ENCODE peak calls at places on chromosomes 16 and 17, in eight cellular contexts. M is fibroblast of lung, T is mucosa of descending colon, G is choroid plexus epithelial cell, E is cardiac muscle cell, K is AG09309, W is colonic mucosa, Y is thoracic aorta. O is an unnamed sample.

GRCh38 chr17:39759204-39759603 is 21.5 kb downstream of the GRB7 start:
- DNase-seq in M (no peak), T (no peak), G (no peak), E (no peak), K (no peak), W (no peak), Y (no peak), O (no peak)

GRCh38 chr17:82702161-82702932 is 3.8 kb upstream of the RAB40B start:
- DNase-seq in M (no peak), T (peak; percentile 83), G (no peak), E (no peak), K (no peak), W (peak; percentile 79), Y (no peak), O (no peak)

GRCh38 chr16:31134091-31134571 is 1.4 kb downstream of the PRSS8 start:
- DNase-seq in M (no peak), T (no peak), G (no peak), E (no peak), K (no peak), W (peak; percentile 27), Y (no peak), O (no peak)

GRCh38 chr16:30010817-30011504 is at the start of gene DOC2A:
- DNase-seq in M (no peak), T (no peak), G (no peak), E (peak; percentile 49), K (no peak), W (no peak), Y (no peak), O (no peak)

GRCh38 chr17:27609606-27610303 is 21.2 kb upstream of the LGALS9 start:
- DNase-seq in M (peak; percentile 31), T (peak; percentile 81), G (peak; percentile 72), E (no peak), K (peak; percentile 13), W (peak; percentile 62), Y (no peak), O (no peak)

GRCh38 chr17:31834448-31834847 is 24.6 kb downstream of the COPRS start:
- DNase-seq in M (no peak), T (no peak), G (peak; percentile 41), E (no peak), K (no peak), W (no peak), Y (no peak), O (no peak)

GRCh38 chr16:8996891-8997290 is 33.2 kb upstream of the USP7 start:
- DNase-seq in M (no peak), T (no peak), G (no peak), E (no peak), K (no peak), W (no peak), Y (no peak), O (no peak)

GRCh38 chr16:23071202-23072083 is 77.8 kb downstream of the USP31 start:
- DNase-seq in M (no peak), T (no peak), G (peak; percentile 74), E (no peak), K (peak; percentile 31), W (no peak), Y (no peak), O (no peak)

GRCh38 chr17:1532836-1533602 is 16.6 kb upstream of the INPP5K start:
- DNase-seq in M (peak; percentile 20), T (no peak), G (peak; percentile 29), E (peak; percentile 22), K (no peak), W (no peak), Y (no peak), O (no peak)

GRCh38 chr17:39410279-39410678 is 8.9 kb upstream of the FBXL20 start:
- DNase-seq in M (no peak), T (no peak), G (no peak), E (no peak), K (no peak), W (no peak), Y (no peak), O (no peak)

GRCh38 chr16:53220585-53220984 is 165.8 kb downstream of the CHD9 start:
- DNase-seq in M (no peak), T (peak; percentile 30), G (peak; percentile 82), E (peak; percentile 9), K (peak; percentile 27), W (no peak), Y (no peak), O (no peak)

GRCh38 chr17:77825621-77826020 is 132.9 kb upstream of the TNRC6C start:
- DNase-seq in M (no peak), T (no peak), G (no peak), E (no peak), K (no peak), W (no peak), Y (no peak), O (no peak)

GRCh38 chr16:83713597-83713996 is 94.2 kb upstream of the HSBP1 start:
- DNase-seq in M (no peak), T (no peak), G (no peak), E (no peak), K (no peak), W (no peak), Y (no peak), O (no peak)

GRCh38 chr16:71761097-71761496 is 36.6 kb upstream of the PHLPP2 start:
- DNase-seq in M (no peak), T (no peak), G (no peak), E (no peak), K (no peak), W (no peak), Y (no peak), O (no peak)

GRCh38 chr17:58531661-58532554 is 17.5 kb upstream of the MTMR4 start:
- DNase-seq in M (peak; percentile 11), T (peak; percentile 63), G (peak; percentile 26), E (peak; percentile 84), K (no peak), W (peak; percentile 52), Y (no peak), O (no peak)

GRCh38 chr16:12766853-12767252 is 36.8 kb downstream of the CPPED1 start:
- DNase-seq in M (no peak), T (no peak), G (no peak), E (no peak), K (no peak), W (no peak), Y (no peak), O (no peak)

GRCh38 chr16:71570143-71570542 is 6.7 kb downstream of the TAT start:
- DNase-seq in M (no peak), T (no peak), G (no peak), E (no peak), K (no peak), W (no peak), Y (no peak), O (no peak)

GRCh38 chr16:15996432-15997109 is 47.2 kb downstream of the ABCC1 start:
- DNase-seq in M (peak; percentile 97), T (peak; percentile 18), G (peak; percentile 91), E (no peak), K (peak; percentile 52), W (peak; percentile 32), Y (no peak), O (no peak)

GRCh38 chr16:4802659-4803287 is 340 bp upstream of the ROGDI start:
- DNase-seq in M (peak; percentile 88), T (peak; percentile 90), G (peak; percentile 94), E (peak; percentile 95), K (peak; percentile 61), W (peak; percentile 93), Y (peak; percentile 67), O (peak; percentile 68)
- TF ChIP-seq CTCF in M (no peak), T (no peak), G (no peak), E (peak; percentile 3), K (no peak), W (no peak), Y (peak; percentile 14), O (no peak)

GRCh38 chr17:64073771-64074703 is 53.6 kb upstream of the ICAM2 start:
- DNase-seq in M (no peak), T (no peak), G (no peak), E (no peak), K (no peak), W (no peak), Y (no peak), O (no peak)
- H3K4me3 ChIP-seq in M (no peak overlapping the region), T (no peak overlapping the region), G (no peak overlapping the region), E (no peak overlapping the region), K (no peak overlapping the region), W (no peak overlapping the region), Y (no peak overlapping the region), O (no peak overlapping the region)

DNA sequence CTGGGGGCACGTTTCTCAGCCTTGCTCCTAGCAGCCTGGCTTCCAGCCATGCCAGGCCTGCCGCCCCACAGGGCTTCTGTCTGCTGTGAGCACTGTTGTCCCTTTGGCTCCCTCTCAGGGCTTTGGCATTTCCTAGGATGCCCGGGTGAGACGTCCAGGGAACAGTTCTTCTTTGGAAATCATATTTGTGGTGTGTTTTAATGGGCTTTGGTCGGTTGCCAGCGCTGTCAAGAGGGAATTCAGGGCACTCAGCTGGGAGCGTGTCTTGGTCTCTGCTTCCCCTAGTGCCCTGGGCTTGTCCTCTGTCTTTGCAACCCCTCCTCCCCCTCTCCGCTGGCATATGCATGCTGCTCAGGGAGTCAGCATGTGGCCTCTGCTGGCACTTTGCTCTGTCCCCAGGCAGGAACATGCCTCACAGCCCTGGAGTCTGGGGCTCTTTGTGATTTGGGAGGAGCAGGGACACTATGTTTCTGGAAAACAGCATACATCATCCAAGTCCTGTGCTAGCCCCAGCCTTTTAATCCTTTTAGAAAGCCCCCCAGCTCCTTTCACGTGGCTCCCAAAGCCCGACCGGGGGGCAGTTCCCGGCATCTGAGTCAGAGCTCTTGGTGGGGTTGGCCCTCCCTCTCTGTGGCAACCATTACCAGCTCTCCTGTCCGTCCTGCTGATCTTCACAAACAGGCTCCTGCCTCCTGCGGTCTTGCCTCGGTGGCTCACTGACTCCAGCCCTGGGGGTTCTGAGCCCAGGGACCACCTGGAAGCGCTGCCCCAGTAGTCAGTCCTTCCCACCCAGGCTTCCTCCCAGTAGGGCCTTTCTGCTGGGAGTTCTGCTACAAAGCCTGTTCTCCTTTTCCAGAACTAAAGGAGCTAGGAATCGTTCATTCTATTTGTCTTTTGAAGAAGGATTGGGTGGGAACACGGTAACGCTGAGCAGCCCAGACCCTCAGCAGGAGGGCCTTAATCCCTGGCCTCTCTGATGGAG is 26.7 kb downstream of the SAP30BP start:
- DNase-seq in M (peak; percentile 86), T (peak; percentile 44), G (peak; percentile 80), E (peak; percentile 77), K (peak; percentile 91), W (no peak), Y (no peak), O (peak; percentile 94)
- TF ChIP-seq CTCF in M (peak; percentile 7), T (no peak), G (peak; percentile 10), E (no peak), K (peak; percentile 38), W (no peak), Y (no peak), O (peak; percentile 33)

DNA sequence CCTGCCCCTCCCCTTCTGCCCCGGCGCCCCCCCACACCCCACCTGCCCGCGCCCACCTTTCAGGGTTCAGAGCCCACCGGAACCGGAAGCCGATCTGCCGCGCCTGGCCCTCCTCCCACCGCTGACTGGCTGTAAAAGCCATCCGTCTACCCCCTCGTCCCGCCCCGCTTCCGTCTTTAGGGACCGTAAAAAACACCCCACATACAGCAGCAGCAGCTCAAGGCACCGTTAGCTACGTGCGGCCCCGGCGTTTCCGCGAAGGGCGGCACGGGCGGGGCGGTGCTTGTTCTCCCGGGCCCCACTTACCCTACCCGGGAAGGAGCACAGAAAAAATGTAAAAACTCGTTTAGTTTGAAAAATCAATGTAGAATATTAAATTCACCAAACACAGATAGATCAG is at the start of gene MRPL28:
- DNase-seq in M (peak; percentile 95), T (peak; percentile 97), G (peak; percentile 98), E (peak; percentile 97), K (peak; percentile 84), W (peak; percentile 96), Y (peak; percentile 78), O (peak; percentile 72)
- H3K4me3 ChIP-seq in M (peak within 1 kb of the TSS; percentile 49), T (no peak within 1 kb of the TSS), G (peak within 1 kb of the TSS; percentile 48), E (peak within 1 kb of the TSS; percentile 40), K (peak within 1 kb of the TSS; percentile 50), W (peak within 1 kb of the TSS; percentile 41), Y (peak within 1 kb of the TSS; percentile 70), O (peak within 1 kb of the TSS; percentile 39)

GRCh38 chr16:89972244-89973234 is 24.0 kb downstream of the DEF8 start:
- DNase-seq in M (peak; percentile 89), T (peak; percentile 88), G (peak; percentile 92), E (peak; percentile 96), K (peak; percentile 42), W (peak; percentile 93), Y (peak; percentile 66), O (peak; percentile 49)
- TF ChIP-seq CTCF in M (no peak), T (no peak), G (no peak), E (no peak), K (no peak), W (no peak), Y (peak; percentile 15), O (no peak)